ENCODE peak calls at places on chromosomes 6 and 20, in seven cellular contexts. L is GM12878, E is SK-N-SH, W is HepG2, D is K562, T is H1, R is HCT116. M is an unnamed sample.

GRCh38 chr20:36666181-36666740 is 20.3 kb upstream of the SLA2 start:
- DNase-seq in E (no peak), L (no peak), D (no peak), W (peak; percentile 43), R (no peak), T (no peak), M (no peak)

GRCh38 chr6:31874084-31874670 is 4.6 kb downstream of the SLC44A4 start:
- DNase-seq in T (no peak), R (no peak), D (no peak), L (no peak), E (no peak), W (no peak), M (no peak)

GRCh38 chr20:25608774-25609173 is 15.0 kb downstream of the NANP start:
- DNase-seq in W (no peak), E (no peak), L (no peak), T (no peak), D (no peak), R (no peak), M (no peak)

GRCh38 chr20:6697228-6697972 is 70.1 kb upstream of the BMP2 start:
- DNase-seq in W (peak; percentile 39), E (no peak), D (no peak), T (no peak), L (no peak), R (no peak), M (no peak)

GRCh38 chr20:8862092-8862491 is 206.8 kb upstream of the PLCB4 start:
- DNase-seq in T (no peak), D (no peak), E (no peak), W (no peak), L (no peak), R (no peak), M (no peak)

GRCh38 chr6:41228616-41229015 is 467 bp downstream of the TREML4 start:
- DNase-seq in T (no peak), D (no peak), L (no peak), R (no peak), E (no peak), W (no peak), M (no peak)

GRCh38 chr20:3227511-3227910 is 11.5 kb downstream of the SLC4A11 start:
- DNase-seq in T (no peak), L (no peak), W (no peak), R (no peak), E (no peak), D (no peak), M (no peak)

GRCh38 chr6:143745160-143746133 is 67.7 kb downstream of the PHACTR2 start:
- DNase-seq in L (no peak), E (peak; percentile 19), T (no peak), D (no peak), R (peak; percentile 15), W (peak; percentile 100), M (no peak)

GRCh38 chr20:45097485-45098095 is 3.3 kb downstream of the KCNS1 start:
- DNase-seq in W (no peak), R (no peak), D (no peak), L (no peak), T (no peak), E (peak; percentile 67), M (no peak)

GRCh38 chr6:111823831-111824607 is 49.2 kb downstream of the FYN start:
- DNase-seq in D (no peak), T (no peak), L (no peak), R (no peak), W (peak; percentile 80), E (no peak), M (no peak)

GRCh38 chr6:97246842-97247241 is 36.2 kb downstream of the MMS22L start:
- DNase-seq in T (no peak), W (no peak), R (no peak), L (no peak), E (no peak), D (no peak), M (no peak)

GRCh38 chr6:6931047-6932025 is 176.4 kb upstream of the RREB1 start:
- DNase-seq in E (no peak), D (no peak), R (no peak), L (peak; percentile 15), T (no peak), W (no peak), M (no peak)

GRCh38 chr20:58366866-58367265 is 22.2 kb upstream of the VAPB start:
- DNase-seq in D (no peak), T (no peak), W (no peak), E (no peak), L (no peak), R (no peak), M (no peak)

GRCh38 chr6:136103763-136104311 is 146.3 kb downstream of the MTFR2 start:
- DNase-seq in L (no peak), E (peak; percentile 48), W (peak; percentile 38), D (no peak), R (no peak), T (peak; percentile 47), M (no peak)

GRCh38 chr6:131740161-131740560 is 29.3 kb upstream of the CTAGE9 start:
- DNase-seq in L (no peak), T (no peak), W (no peak), R (no peak), E (no peak), D (no peak), M (no peak)

GRCh38 chr6:152267967-152268845 is 369.0 kb downstream of the SYNE1 start:
- DNase-seq in R (no peak), W (peak; percentile 45), E (peak; percentile 43), L (no peak), D (peak; percentile 11), T (no peak), M (peak; percentile 4)

GRCh38 chr6:152272486-152272885 is 364.7 kb downstream of the SYNE1 start:
- DNase-seq in T (no peak), D (no peak), R (no peak), W (no peak), E (no peak), L (no peak), M (no peak)

GRCh38 chr6:152271681-152272464 is 365.3 kb downstream of the SYNE1 start:
- DNase-seq in W (no peak), T (no peak), E (no peak), R (no peak), D (no peak), L (peak; percentile 13), M (no peak)

GRCh38 chr6:152268846-152269442 is 368.2 kb downstream of the SYNE1 start:
- DNase-seq in W (no peak), T (no peak), R (no peak), E (no peak), L (no peak), D (no peak), M (no peak)

DNA sequence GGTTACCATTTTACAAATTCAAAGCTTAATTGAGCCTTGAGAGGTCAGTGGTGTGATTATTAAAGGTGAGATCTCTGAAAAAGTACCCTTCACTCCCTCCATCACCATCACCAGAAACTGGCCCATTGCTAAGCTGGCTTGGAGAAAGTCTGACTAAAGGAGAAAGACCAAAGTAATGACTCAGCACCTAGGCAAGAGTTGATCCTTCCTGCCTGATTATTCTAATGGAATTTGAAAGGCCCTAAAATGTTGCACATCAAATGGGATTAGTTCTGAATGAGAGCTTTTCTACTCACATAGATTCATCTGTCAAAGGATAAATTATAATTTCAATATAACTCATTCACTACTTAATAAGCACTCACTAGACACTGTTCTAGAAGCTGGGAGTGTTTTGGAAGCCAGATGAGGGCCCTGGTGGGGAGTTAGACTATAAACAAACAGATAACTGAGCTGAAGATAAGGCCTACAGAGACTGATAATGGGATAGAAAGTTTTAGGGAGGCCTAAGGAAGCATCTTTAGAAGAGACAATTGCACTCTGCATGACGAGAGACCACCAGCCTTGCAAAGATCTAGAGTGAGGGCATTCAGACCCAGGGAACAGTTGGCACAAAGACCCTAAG is 366.7 kb downstream of the SYNE1 start:
- DNase-seq in R (no peak), E (no peak), W (no peak), D (no peak), L (no peak), T (no peak), M (no peak)
- TF ChIP-seq SIN3A in R (no peak), E (no peak), W (no peak), D (no peak), L (no peak), T (no peak), M (no peak)

GRCh38 chr20:50280851-50281655 is 90.4 kb downstream of the CEBPB start:
- DNase-seq in R (no peak), W (no peak), D (no peak), E (no peak), L (no peak), T (no peak), M (no peak)
- TF ChIP-seq SIN3A in R (no peak), W (no peak), D (no peak), E (no peak), L (no peak), T (no peak), M (no peak)

GRCh38 chr6:75205776-75206334 is at the start of gene COL12A1:
- DNase-seq in E (peak; percentile 32), T (no peak), L (no peak), W (no peak), D (no peak), R (peak; percentile 80), M (no peak)
- TF ChIP-seq SIN3A in E (no peak), T (no peak), L (no peak), W (no peak), D (no peak), R (no peak), M (no peak)

GRCh38 chr6:169035381-169036280 is 218.0 kb downstream of the THBS2 start:
- DNase-seq in W (no peak), L (no peak), D (no peak), T (no peak), R (no peak), E (peak; percentile 48), M (no peak)

GRCh38 chr6:169029861-169030260 is 223.8 kb downstream of the THBS2 start:
- DNase-seq in D (no peak), E (peak; percentile 72), L (no peak), R (no peak), W (no peak), T (no peak), M (no peak)

GRCh38 chr6:169038691-169039090 is 215.0 kb downstream of the THBS2 start:
- DNase-seq in E (no peak), T (no peak), L (no peak), D (no peak), R (no peak), W (no peak), M (no peak)

GRCh38 chr6:169034523-169035167 is 219.0 kb downstream of the THBS2 start:
- DNase-seq in D (no peak), L (no peak), W (no peak), R (no peak), T (no peak), E (no peak), M (no peak)
- TF ChIP-seq SIN3A in D (no peak), L (no peak), W (no peak), R (no peak), T (no peak), E (no peak), M (no peak)

DNA sequence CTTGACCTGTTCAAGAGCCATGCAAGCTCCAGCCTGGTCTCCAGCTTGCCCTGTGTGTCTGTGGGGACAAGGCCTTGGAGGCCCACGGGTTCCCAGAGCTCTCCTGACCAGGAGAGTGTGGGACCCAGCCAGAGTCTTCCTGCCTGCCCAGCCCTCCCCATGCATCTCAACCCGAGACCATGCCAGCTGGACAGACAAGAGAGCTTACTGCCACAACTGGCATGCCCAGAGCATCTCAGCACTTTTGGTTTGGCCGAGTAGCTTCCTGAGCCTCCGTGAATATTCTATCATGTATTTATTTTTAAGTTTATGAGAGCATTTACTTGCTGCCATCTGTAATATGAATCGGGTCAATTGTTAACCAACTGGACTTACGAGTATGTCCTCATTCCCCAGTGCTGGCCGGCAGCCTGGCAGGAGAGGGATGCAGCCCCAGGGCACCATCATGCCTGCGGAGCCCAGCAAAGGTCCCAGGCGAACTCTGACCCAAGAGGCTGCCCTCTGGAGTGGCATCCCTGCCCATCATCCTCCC is 14.9 kb downstream of the IP6K3 start:
- DNase-seq in T (no peak), E (no peak), W (no peak), D (no peak), L (no peak), R (no peak), M (no peak)
- TF ChIP-seq SIN3A in T (no peak), E (no peak), W (no peak), D (no peak), L (no peak), R (no peak), M (no peak)